ENCODE peak calls at places on chromosome X, in nine cellular contexts. A is iris pigment epithelial cell, K is aorta, O is NCI-H2081 treated with DMSO at 0.1 percent for 48 hours, Y is HL-60, P is GM10248, B is NCI-H187, X is cardiac muscle cell, U is astrocyte of the spinal cord. H is an unnamed sample.

GRCh38 chrX:120015145-120016067 is 62.1 kb downstream of the RHOXF2B start:
- DNase-seq in A (no peak), K (no peak), O (no peak), Y (no peak), P (no peak), B (no peak), X (peak), U (no peak), H (no peak)

GRCh38 chrX:153901753-153902140 is 2.7 kb upstream of the AVPR2 start:
- DNase-seq in A (no peak), K (no peak), O (no peak), Y (no peak), P (no peak), B (peak), X (no peak), U (no peak), H (no peak)

GRCh38 chrX:103919336-103919682 is 43.1 kb upstream of the TMSB15B start:
- DNase-seq in A (peak), K (no peak), O (peak), Y (no peak), P (peak), B (no peak), X (no peak), U (peak), H (no peak)

GRCh38 chrX:38754102-38754790 is 47.0 kb upstream of the MID1IP1 start:
- DNase-seq in A (peak), K (no peak), O (peak), Y (peak), P (peak), B (no peak), X (peak), U (peak), H (no peak)

GRCh38 chrX:28920554-28920953 is 333.3 kb downstream of the IL1RAPL1 start:
- DNase-seq in A (peak), K (no peak), O (peak), Y (no peak), P (no peak), B (peak), X (peak), U (peak), H (no peak)

GRCh38 chrX:39627257-39627656 is 470.5 kb downstream of the BCOR start:
- DNase-seq in A (no peak), K (no peak), O (no peak), Y (no peak), P (no peak), B (no peak), X (no peak), U (no peak), H (no peak)

GRCh38 chrX:68982476-68982875 is 153.7 kb downstream of the EFNB1 start:
- DNase-seq in A (no peak), K (no peak), O (no peak), Y (no peak), P (no peak), B (no peak), X (no peak), U (no peak), H (no peak)

GRCh38 chrX:122868626-122869025 is 315.5 kb upstream of the GRIA3 start:
- DNase-seq in A (no peak), K (no peak), O (no peak), Y (no peak), P (no peak), B (no peak), X (no peak), U (no peak), H (no peak)

H was measured in SIG-M5.